ENCODE peak calls at places on chromosomes 11 and 22, in five cellular contexts. D, J, T, G and U are unnamed samples.

GRCh38 chr11:31069447-31070205 is 299.9 kb downstream of the DCDC1 start:
- DNase-seq in D (no peak), T (peak), J (no peak), G (no peak), U (peak)

GRCh38 chr11:837189-837989 is 4.6 kb downstream of the CD151 start:
- DNase-seq in G (no peak), D (no peak), J (no peak), T (no peak), U (no peak)

GRCh38 chr11:69552951-69553350 is 71.5 kb downstream of the LINC01488 start:
- DNase-seq in J (no peak), T (no peak), G (no peak), D (no peak), U (no peak)

GRCh38 chr22:37274380-37274862 is 7.9 kb upstream of the CYTH4 start:
- DNase-seq in T (no peak), G (no peak), J (no peak), D (no peak), U (no peak)

GRCh38 chr11:16933756-16934603 is 80.2 kb downstream of the PLEKHA7 start:
- DNase-seq in T (no peak), J (no peak), D (no peak), G (no peak), U (peak)

GRCh38 chr11:117385471-117385870 is 57.8 kb downstream of the CEP164 start:
- DNase-seq in D (no peak), T (no peak), J (no peak), G (no peak), U (no peak)

GRCh38 chr11:113329725-113330124 is 15.3 kb downstream of the TTC12 start:
- DNase-seq in D (no peak), J (no peak), T (no peak), G (no peak), U (no peak)

GRCh38 chr11:6326303-6326702 is 6.0 kb upstream of the CAVIN3 start:
- DNase-seq in T (no peak), J (no peak), D (no peak), G (no peak), U (no peak)

GRCh38 chr22:35318346-35319215 is 18.9 kb downstream of the TOM1 start:
- DNase-seq in D (no peak), T (no peak), G (no peak), J (no peak), U (no peak)

GRCh38 chr11:71139516-71140205 is 112.7 kb downstream of the SHANK2 start:
- DNase-seq in T (peak), J (no peak), G (peak), D (peak), U (no peak)

GRCh38 chr11:29712616-29713015 is 304.2 kb downstream of the KCNA4 start:
- DNase-seq in D (no peak), J (no peak), T (no peak), G (no peak), U (no peak)

GRCh38 chr11:118193910-118194566 is 17.6 kb upstream of the SCN2B start:
- DNase-seq in J (no peak), T (no peak), D (no peak), G (no peak), U (no peak)

GRCh38 chr11:15972838-15973237 is 383.5 kb downstream of the SOX6 start:
- DNase-seq in J (no peak), D (no peak), T (no peak), G (no peak), U (no peak)

GRCh38 chr11:113350646-113351045 is 36.3 kb downstream of the TTC12 start:
- DNase-seq in T (no peak), G (no peak), J (no peak), D (no peak), U (no peak)

GRCh38 chr11:46361283-46362145 is 14.3 kb downstream of the DGKZ start:
- DNase-seq in J (no peak), G (no peak), T (peak), D (peak), U (no peak)

GRCh38 chr22:33869946-33870345 is 50.3 kb downstream of the LARGE1 start:
- DNase-seq in G (no peak), J (no peak), T (peak), D (peak), U (no peak)

GRCh38 chr11:123457187-123457770 is 27.2 kb downstream of the GRAMD1B start:
- DNase-seq in J (no peak), T (no peak), G (no peak), D (no peak), U (no peak)

GRCh38 chr11:45603930-45604682 is 61.3 kb downstream of the CHST1 start:
- DNase-seq in D (no peak), J (no peak), G (peak), T (no peak), U (no peak)

GRCh38 chr11:63918576-63919171 is 1.7 kb upstream of the RCOR2 start:
- DNase-seq in J (no peak), D (peak), T (peak), G (peak), U (no peak)

GRCh38 chr11:69008774-69009440 is 4.1 kb downstream of the MRGPRF start:
- DNase-seq in T (peak), G (no peak), D (peak), J (peak), U (peak)

GRCh38 chr11:125777309-125777708 is 1.3 kb downstream of the PATE2 start:
- DNase-seq in G (no peak), D (no peak), J (peak), T (peak), U (peak)

GRCh38 chr11:104594228-104594958 is 303.9 kb downstream of the CASP12 start:
- DNase-seq in G (no peak), T (peak), J (peak), D (no peak), U (no peak)

GRCh38 chr11:103924166-103925013 is 112.0 kb upstream of the DDI1 start:
- DNase-seq in D (no peak), T (no peak), J (no peak), G (no peak), U (peak)

GRCh38 chr11:79098096-79098495 is 342.7 kb downstream of the TENM4 start:
- DNase-seq in T (no peak), J (no peak), D (no peak), G (no peak), U (no peak)

GRCh38 chr22:38310518-38311330 is 6.5 kb downstream of the CSNK1E start:
- DNase-seq in T (peak), D (no peak), G (no peak), J (no peak), U (no peak)

GRCh38 chr11:75344186-75344585 is 7.3 kb downstream of the ARRB1 start:
- DNase-seq in G (no peak), T (no peak), J (no peak), D (no peak), U (no peak)

GRCh38 chr11:134652586-134653255 is 240.7 kb upstream of the B3GAT1 start:
- DNase-seq in G (no peak), T (no peak), J (no peak), D (no peak), U (no peak)

GRCh38 chr22:36258750-36259619 is 6.1 kb downstream of the APOL1 start:
- DNase-seq in J (no peak), G (peak), D (peak), T (no peak), U (no peak)

GRCh38 chr11:83725161-83725560 is 439.0 kb upstream of the CCDC90B start:
- DNase-seq in J (no peak), G (peak), T (peak), D (no peak), U (no peak)

GRCh38 chr11:113991170-113991569 is 16.3 kb downstream of the HTR3A start:
- DNase-seq in D (peak), J (peak), G (peak), T (peak), U (peak)

GRCh38 chr22:48750826-48751440 is 1076.7 kb downstream of the BRD1 start:
- DNase-seq in T (no peak), J (no peak), D (no peak), G (no peak), U (no peak)

GRCh38 chr22:36734171-36735058 is 30.9 kb upstream of the CACNG2 start:
- DNase-seq in D (peak), J (peak), T (peak), G (no peak), U (peak)

GRCh38 chr11:8247312-8247711 is 16.4 kb downstream of the LMO1 start:
- DNase-seq in J (peak), D (no peak), G (no peak), T (peak), U (no peak)

GRCh38 chr11:22197139-22197893 is 4.4 kb downstream of the ANO5 start:
- DNase-seq in T (no peak), G (no peak), D (no peak), J (no peak), U (no peak)

DNA sequence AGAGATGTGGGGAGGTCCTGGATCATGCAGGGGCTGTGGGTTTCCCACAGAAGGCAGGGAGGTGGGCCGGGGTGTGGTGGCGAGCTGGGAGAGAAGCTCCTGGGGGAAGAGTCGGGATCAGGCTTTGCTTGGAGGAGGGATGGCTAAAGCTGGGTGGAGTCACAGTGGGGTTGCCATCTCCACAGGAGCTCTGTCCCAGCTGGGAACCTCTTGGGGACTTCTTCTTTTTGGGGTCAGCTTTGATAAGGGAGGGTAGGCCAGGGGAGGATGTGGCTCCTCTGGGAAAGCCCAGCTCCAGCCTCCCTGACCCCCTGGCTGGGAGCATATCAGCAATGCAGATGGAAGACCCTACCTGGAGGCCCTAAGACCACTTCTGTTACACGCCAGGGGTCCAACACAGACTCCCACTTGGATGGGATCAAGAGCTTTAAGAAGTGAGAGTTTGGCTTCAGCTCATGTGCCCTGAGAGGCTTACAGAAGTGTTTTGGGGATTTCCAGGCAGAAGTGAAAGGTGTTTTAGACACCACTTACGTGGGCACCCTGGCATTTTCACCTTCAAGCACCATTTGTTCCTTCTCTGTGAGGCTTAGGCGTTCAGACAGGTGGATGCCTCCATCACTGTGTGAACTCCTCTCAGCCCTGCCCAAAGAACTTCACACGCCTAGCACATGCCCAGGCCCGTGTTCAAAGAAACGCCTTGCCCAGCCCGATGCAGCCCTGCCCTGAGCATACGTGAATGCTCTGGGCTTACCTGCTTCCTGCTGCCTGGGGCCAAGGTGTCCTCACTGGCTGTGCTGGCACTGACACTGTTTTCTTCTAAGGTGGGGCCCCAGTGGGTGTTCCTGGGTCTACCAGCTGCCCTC is 33.7 kb downstream of the AMPD3 start:
- DNase-seq in T (no peak), D (no peak), J (no peak), G (no peak), U (no peak)
- H2AFZ ChIP-seq in T (no peak), D (no peak), J (no peak), G (no peak), U (no peak)

DNA sequence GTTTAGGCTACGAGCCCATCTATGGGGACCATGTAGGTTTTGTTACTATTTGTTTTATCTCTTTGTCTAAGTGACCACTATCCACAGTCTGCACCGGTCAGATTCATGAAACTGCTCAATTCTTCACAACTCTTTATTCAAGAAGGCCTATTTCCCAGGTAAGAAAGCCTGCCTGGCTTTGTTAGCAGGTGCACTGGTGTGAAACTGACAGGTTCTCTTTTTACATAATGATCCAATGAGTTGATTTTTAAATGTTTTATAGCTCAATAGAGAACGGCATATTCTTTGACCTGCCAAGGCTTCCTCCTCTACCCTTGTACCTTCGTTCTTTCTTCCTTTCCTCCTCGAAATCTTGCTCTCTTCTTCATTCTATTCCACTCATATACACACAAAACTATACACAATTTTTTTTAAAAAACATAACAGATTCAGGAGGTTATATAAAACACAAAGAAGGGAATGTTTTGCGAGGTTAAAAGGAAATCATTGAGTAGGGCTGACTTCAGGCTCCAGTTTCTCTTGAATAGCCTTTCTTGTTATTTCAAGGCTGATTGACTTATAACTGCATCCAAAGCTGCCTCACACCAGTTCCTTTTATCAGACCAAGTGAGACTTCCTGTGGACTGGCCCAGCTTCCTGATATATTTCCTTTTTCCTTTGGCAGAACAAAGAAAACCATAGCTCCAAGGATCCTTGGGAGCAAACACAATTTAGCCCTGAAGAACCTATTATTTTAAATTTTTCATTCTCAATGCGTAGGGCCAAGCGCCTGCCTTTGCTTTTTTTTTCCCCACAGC is 11.4 kb downstream of the FLI1 start:
- DNase-seq in T (no peak), D (no peak), G (no peak), J (no peak), U (no peak)
- H3K9ac ChIP-seq in T (no peak), D (no peak), G (no peak), J (no peak), U (no peak)

GRCh38 chr22:46560696-46561295 is 23.4 kb upstream of the CELSR1 start:
- DNase-seq in D (no peak), G (no peak), T (no peak), J (no peak), U (no peak)
- H2AFZ ChIP-seq in D (no peak), G (peak), T (no peak), J (no peak), U (no peak)

DNA sequence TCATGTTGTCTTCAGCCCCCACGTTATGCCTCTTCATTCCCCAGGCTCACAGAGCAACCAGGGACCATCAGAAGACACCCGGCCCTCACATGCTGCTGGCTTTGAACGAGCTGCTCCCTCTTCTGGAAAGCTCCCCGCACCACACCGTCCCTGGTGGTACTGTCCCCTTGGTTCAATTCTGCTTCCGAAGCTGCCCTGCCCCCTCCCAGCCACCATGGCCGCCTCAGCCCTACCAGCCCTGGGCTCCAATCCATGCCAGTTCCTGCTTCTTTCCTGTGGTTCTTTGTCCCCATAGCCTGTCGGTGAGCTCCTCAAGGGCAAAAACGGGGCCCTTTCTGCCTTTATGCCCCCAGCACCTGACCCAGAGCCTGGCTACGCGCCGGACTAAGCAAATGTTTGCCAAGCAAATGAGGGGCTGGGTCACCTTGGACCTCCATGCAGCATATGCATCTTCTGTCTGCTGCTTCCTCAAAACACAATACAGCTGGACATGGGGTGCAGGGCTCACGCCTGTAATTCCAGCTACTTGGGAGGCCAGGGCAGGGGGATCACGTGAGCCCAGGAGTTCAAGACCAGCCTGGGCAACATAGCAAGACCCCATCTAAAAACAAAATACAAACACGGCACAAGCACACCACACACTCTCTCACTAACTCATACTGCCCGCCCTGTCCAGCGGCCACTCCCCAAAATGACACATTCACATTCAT is 21.3 kb downstream of the TNKS1BP1 start:
- DNase-seq in G (no peak), D (no peak), J (no peak), T (no peak), U (no peak)
- H3K9ac ChIP-seq in G (no peak), D (no peak), J (peak), T (peak), U (peak)

GRCh38 chr11:57618438-57618837 is 21.0 kb downstream of the SERPING1 start:
- DNase-seq in D (no peak), G (no peak), T (no peak), J (no peak), U (no peak)
- H2AFZ ChIP-seq in D (no peak), G (no peak), T (no peak), J (no peak), U (no peak)